ENCODE peak calls at places on chromosomes 16 and 17, in six cellular contexts. R, B, C, E, V and P are unnamed samples.

GRCh38 chr16:55759983-55760664 is 72.8 kb downstream of the CES1 start:
- DNase-seq in R (no peak), B (no peak), C (no peak), E (peak), V (no peak), P (peak)

GRCh38 chr16:84700518-84701277 is 898 bp downstream of the USP10 start:
- DNase-seq in R (no peak), B (peak), C (no peak), E (no peak), V (no peak), P (peak)

GRCh38 chr16:48617711-48618148 is 7.8 kb upstream of the N4BP1 start:
- DNase-seq in R (no peak), B (no peak), C (no peak), E (no peak), V (peak), P (no peak)

GRCh38 chr16:49023095-49023494 is 258.5 kb downstream of the CBLN1 start:
- DNase-seq in R (peak), B (no peak), C (no peak), E (no peak), V (no peak), P (no peak)

GRCh38 chr17:14303343-14304221 is 2.7 kb downstream of the HS3ST3B1 start:
- DNase-seq in R (no peak), B (peak), C (no peak), E (peak), V (no peak), P (no peak)

GRCh38 chr17:41785876-41786226 is 660 bp downstream of the JUP start:
- DNase-seq in R (peak), B (no peak), C (no peak), E (no peak), V (no peak), P (no peak)

GRCh38 chr17:50903604-50904521 is 37.7 kb upstream of the TOB1 start:
- DNase-seq in R (no peak), B (no peak), C (no peak), E (no peak), V (peak), P (no peak)

GRCh38 chr17:19391432-19391831 is 4.4 kb upstream of the MFAP4 start:
- DNase-seq in R (peak), B (no peak), C (no peak), E (no peak), V (no peak), P (no peak)

GRCh38 chr16:9039208-9039607 is 52.2 kb upstream of the HAPSTR1 start:
- DNase-seq in R (no peak), B (no peak), C (no peak), E (peak), V (no peak), P (no peak)

GRCh38 chr17:45293413-45294211 is 23.2 kb downstream of the MAP3K14 start:
- DNase-seq in R (peak), B (no peak), C (peak), E (peak), V (peak), P (peak)

GRCh38 chr17:63534816-63535455 is 11.8 kb downstream of the KCNH6 start:
- DNase-seq in R (no peak), B (no peak), C (no peak), E (no peak), V (no peak), P (no peak)

GRCh38 chr17:36135465-36135864 is 31.8 kb downstream of the CCL4 start:
- DNase-seq in R (no peak), B (no peak), C (no peak), E (no peak), V (no peak), P (no peak)

GRCh38 chr17:15782809-15783208 is 50.7 kb downstream of the TBC1D26 start:
- DNase-seq in R (peak), B (no peak), C (peak), E (no peak), V (peak), P (peak)

GRCh38 chr16:87265261-87265660 is 51.9 kb downstream of the C16orf95 start:
- DNase-seq in R (no peak), B (no peak), C (no peak), E (no peak), V (no peak), P (no peak)

GRCh38 chr17:550776-551175 is 163.9 kb downstream of the VPS53 start:
- DNase-seq in R (no peak), B (no peak), C (no peak), E (no peak), V (no peak), P (no peak)

GRCh38 chr16:73037331-73037745 is 10.6 kb downstream of the ZFHX3 start:
- DNase-seq in R (no peak), B (no peak), C (no peak), E (no peak), V (no peak), P (no peak)

GRCh38 chr16:87853411-87854052 is 15.8 kb downstream of the SLC7A5 start:
- DNase-seq in R (peak), B (peak), C (peak), E (peak), V (peak), P (peak)